ENCODE peak calls at places on chromosomes 1 and 21, in nine cellular contexts. F is foreskin keratinocyte, N is D721Med, G is right lobe of liver, K is astrocyte, M is heart left ventricle, H is CD14-positive monocyte, I is tibial artery, D is mesothelial cell of epicardium. V is an unnamed sample.

GRCh38 chr1:36480161-36480560 is 2.6 kb downstream of the CSF3R start:
- DNase-seq in I (no peak), F (no peak), M (no peak), D (no peak), G (peak), H (no peak), N (no peak), K (no peak), V (no peak)

GRCh38 chr1:7060826-7061225 is 275.6 kb downstream of the CAMTA1 start:
- DNase-seq in F (no peak), G (no peak), K (no peak), M (no peak), I (no peak), H (no peak), D (no peak), N (no peak), V (no peak)

GRCh38 chr1:15153842-15154479 is 414 bp downstream of the TMEM51 start:
- DNase-seq in N (no peak), I (no peak), D (peak), M (peak), F (peak), G (peak), K (no peak), H (no peak), V (no peak)

GRCh38 chr1:241240084-241240483 is 116.9 kb downstream of the RGS7 start:
- DNase-seq in K (no peak), N (no peak), H (no peak), I (no peak), G (no peak), D (no peak), F (no peak), M (no peak), V (no peak)

GRCh38 chr1:31199301-31199790 is 40.3 kb downstream of the NKAIN1 start:
- DNase-seq in K (no peak), G (no peak), N (no peak), I (no peak), H (no peak), F (no peak), M (no peak), D (no peak), V (no peak)

GRCh38 chr21:28337319-28337718 is 655.4 kb downstream of the LTN1 start:
- DNase-seq in N (no peak), D (no peak), G (no peak), H (no peak), F (peak), K (peak), I (no peak), M (no peak), V (no peak)

GRCh38 chr1:4018721-4019521 is 118.8 kb upstream of the C1orf174 start:
- DNase-seq in K (no peak), D (no peak), H (no peak), F (no peak), N (no peak), G (no peak), M (no peak), I (no peak), V (no peak)

GRCh38 chr1:66043186-66043585 is 250.5 kb downstream of the PDE4B start:
- DNase-seq in I (no peak), F (no peak), K (no peak), H (no peak), G (no peak), M (no peak), N (no peak), D (no peak), V (no peak)

GRCh38 chr1:173329747-173330146 is 122.6 kb upstream of the TNFSF4 start:
- DNase-seq in G (no peak), D (no peak), K (peak), I (no peak), H (no peak), F (no peak), M (no peak), N (no peak), V (no peak)

GRCh38 chr1:246632584-246633168 is 66.4 kb downstream of the CNST start:
- DNase-seq in D (no peak), K (peak), N (no peak), H (no peak), F (peak), M (no peak), G (no peak), I (no peak), V (no peak)

GRCh38 chr1:178275083-178275482 is 181.2 kb downstream of the RASAL2 start:
- DNase-seq in M (no peak), D (no peak), K (no peak), N (no peak), I (no peak), F (no peak), G (no peak), H (no peak), V (no peak)

GRCh38 chr21:17921579-17922530 is 102.7 kb upstream of the C21orf91 start:
- DNase-seq in F (peak), N (no peak), D (no peak), G (no peak), H (no peak), K (peak), I (peak), M (no peak), V (no peak)

GRCh38 chr1:27617420-27617819 is 13.5 kb upstream of the AHDC1 start:
- DNase-seq in G (no peak), H (no peak), M (peak), D (no peak), I (no peak), N (no peak), F (no peak), K (no peak), V (no peak)

GRCh38 chr1:14787604-14788003 is 189.1 kb downstream of the KAZN start:
- DNase-seq in F (peak), G (no peak), K (no peak), N (no peak), D (no peak), I (no peak), M (no peak), H (no peak), V (no peak)

GRCh38 chr1:24535021-24535424 is 20.9 kb upstream of the NCMAP start:
- DNase-seq in K (no peak), I (no peak), F (no peak), H (no peak), G (no peak), M (no peak), D (no peak), N (no peak), V (no peak)

GRCh38 chr1:111323231-111323630 is 32.6 kb downstream of the CHIA start:
- DNase-seq in K (no peak), I (no peak), F (peak), M (no peak), G (no peak), D (no peak), H (no peak), N (no peak), V (no peak)

GRCh38 chr1:204128464-204128963 is 23.3 kb downstream of the ETNK2 start:
- DNase-seq in M (peak), H (no peak), K (no peak), I (no peak), F (no peak), N (no peak), D (no peak), G (no peak), V (no peak)

GRCh38 chr21:15063821-15064575 is 802 bp downstream of the NRIP1 start:
- DNase-seq in F (no peak), D (peak), N (no peak), H (peak), I (peak), M (peak), K (peak), G (peak), V (no peak)

GRCh38 chr1:207494171-207494570 is 1.8 kb upstream of the CR1 start:
- DNase-seq in H (no peak), D (no peak), K (no peak), N (no peak), G (no peak), I (no peak), F (no peak), M (no peak), V (no peak)

GRCh38 chr1:107682467-107682866 is 282.5 kb downstream of the VAV3 start:
- DNase-seq in F (peak), G (no peak), M (no peak), K (no peak), H (no peak), N (no peak), D (no peak), I (no peak), V (no peak)

GRCh38 chr1:205706601-205707502 is 26.5 kb upstream of the SLC45A3 start:
- DNase-seq in G (no peak), K (no peak), D (no peak), H (no peak), I (no peak), M (no peak), F (no peak), N (peak), V (no peak)

GRCh38 chr1:10788592-10789006 is 7.8 kb downstream of the CASZ1 start:
- DNase-seq in N (no peak), I (no peak), M (peak), K (no peak), H (no peak), G (peak), D (no peak), F (no peak), V (no peak)
- TF ChIP-seq CTCF in N (no peak), I (peak), M (peak), K (no peak), H (no peak), G (peak), D (no peak), F (no peak), V (no peak)

DNA sequence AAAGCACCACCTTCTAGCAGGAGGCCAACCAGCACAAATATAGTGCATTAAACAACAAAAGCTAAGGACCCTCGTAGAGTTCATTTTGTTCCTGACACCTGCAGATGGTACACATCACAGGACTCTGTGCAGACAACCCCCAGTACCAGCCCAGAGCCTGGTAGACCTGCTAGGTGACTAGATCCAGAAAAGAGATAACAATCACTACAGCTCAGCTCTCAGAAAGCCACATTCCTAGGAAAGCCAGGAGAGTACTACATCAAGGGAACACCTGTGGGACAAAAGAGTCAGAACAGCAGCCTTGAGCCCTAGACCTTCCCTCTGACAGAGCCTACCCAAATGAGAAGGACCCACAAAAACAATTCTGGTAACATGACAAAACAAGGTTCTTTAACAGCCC is 344.7 kb upstream of the PTBP2 start:
- DNase-seq in D (no peak), N (no peak), M (no peak), H (no peak), I (no peak), G (no peak), K (no peak), F (no peak), V (no peak)
- TF ChIP-seq CTCF in D (no peak), N (no peak), M (no peak), H (no peak), I (no peak), G (no peak), K (no peak), F (no peak), V (no peak)

GRCh38 chr1:115089443-115090340 is at the start of gene TSPAN2:
- DNase-seq in H (peak), K (peak), F (no peak), G (no peak), D (peak), N (peak), I (peak), M (peak), V (no peak)
- TF ChIP-seq CTCF in H (peak), K (no peak), F (peak), G (no peak), D (no peak), N (no peak), I (peak), M (peak), V (no peak)

GRCh38 chr1:202278751-202279150 is 63.0 kb downstream of the UBE2T start:
- DNase-seq in F (no peak), M (no peak), N (no peak), K (no peak), I (no peak), H (peak), D (no peak), G (no peak), V (no peak)
- TF ChIP-seq CTCF in F (no peak), M (no peak), N (no peak), K (no peak), I (no peak), H (no peak), D (no peak), G (no peak), V (no peak)

DNA sequence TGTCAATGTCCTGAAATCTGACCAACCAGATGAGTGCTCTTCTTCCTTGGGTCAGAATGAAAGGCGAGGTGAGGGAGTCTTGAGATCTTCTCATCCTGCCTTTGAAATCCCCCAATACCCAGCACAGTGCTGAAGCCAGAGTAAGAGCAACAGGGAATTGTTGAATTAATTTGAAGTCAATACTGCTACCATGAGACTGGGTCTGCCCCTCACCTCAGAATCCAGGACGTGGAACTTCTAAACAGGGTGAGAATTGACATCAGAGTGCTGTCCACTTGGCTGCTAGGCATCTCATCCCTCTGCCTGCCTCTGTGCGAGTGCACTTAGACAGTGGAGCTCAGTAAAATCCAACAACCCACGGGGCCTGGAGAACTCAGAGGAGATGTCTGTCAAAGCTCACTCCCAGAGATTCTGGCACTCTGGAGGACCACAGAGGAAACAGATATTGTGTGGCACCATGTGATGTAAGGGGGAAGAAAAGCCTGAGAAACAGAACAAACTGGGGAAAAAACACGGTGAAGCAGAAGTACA is 99.2 kb downstream of the IER5 start:
- DNase-seq in D (no peak), F (no peak), N (no peak), I (no peak), G (no peak), H (no peak), K (no peak), M (no peak), V (no peak)
- TF ChIP-seq CTCF in D (no peak), F (no peak), N (no peak), I (no peak), G (no peak), H (no peak), K (no peak), M (no peak), V (no peak)

DNA sequence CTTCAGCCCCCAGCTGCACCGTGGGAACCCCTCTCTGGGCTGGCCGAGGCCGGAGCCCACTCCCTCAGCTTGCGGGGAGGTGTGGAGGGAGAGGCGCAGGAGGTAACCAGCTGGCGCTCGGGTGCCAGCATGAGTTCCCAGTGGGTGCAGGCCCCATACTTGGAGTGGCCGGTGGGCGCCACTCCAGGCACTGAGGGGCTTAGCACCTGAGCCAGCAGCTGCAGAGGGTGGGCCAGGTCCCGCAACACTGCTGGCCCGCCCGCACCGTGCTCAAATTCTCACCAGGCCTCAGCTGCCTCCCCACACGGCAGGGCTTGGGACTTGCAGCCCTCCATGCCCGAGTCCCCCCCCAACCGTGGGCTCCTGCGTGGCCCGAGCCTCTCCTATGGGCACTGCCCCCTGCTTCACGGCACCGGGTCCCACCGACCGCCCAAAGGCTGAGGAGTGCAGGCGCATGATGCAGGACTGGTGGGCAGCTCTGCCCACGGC is 47.2 kb downstream of the LRRC53 start:
- DNase-seq in G (peak), H (no peak), N (no peak), F (no peak), D (no peak), I (no peak), M (peak), K (no peak), V (no peak)
- TF ChIP-seq CTCF in G (no peak), H (no peak), N (no peak), F (no peak), D (no peak), I (no peak), M (no peak), K (no peak), V (no peak)

GRCh38 chr1:33110477-33110876 is 29.5 kb downstream of the AZIN2 start:
- DNase-seq in M (no peak), H (no peak), I (no peak), D (no peak), K (no peak), F (no peak), N (no peak), G (no peak), V (no peak)

GRCh38 chr1:33117440-33118085 is 36.6 kb downstream of the AZIN2 start:
- DNase-seq in F (no peak), H (no peak), M (no peak), I (no peak), D (no peak), K (no peak), N (no peak), G (no peak), V (no peak)

GRCh38 chr1:33111965-33112364 is 31.0 kb downstream of the AZIN2 start:
- DNase-seq in I (no peak), N (no peak), D (no peak), G (no peak), K (no peak), F (no peak), H (no peak), M (no peak), V (no peak)
- TF ChIP-seq CTCF in I (peak), N (peak), D (no peak), G (no peak), K (peak), F (peak), H (no peak), M (no peak), V (no peak)

DNA sequence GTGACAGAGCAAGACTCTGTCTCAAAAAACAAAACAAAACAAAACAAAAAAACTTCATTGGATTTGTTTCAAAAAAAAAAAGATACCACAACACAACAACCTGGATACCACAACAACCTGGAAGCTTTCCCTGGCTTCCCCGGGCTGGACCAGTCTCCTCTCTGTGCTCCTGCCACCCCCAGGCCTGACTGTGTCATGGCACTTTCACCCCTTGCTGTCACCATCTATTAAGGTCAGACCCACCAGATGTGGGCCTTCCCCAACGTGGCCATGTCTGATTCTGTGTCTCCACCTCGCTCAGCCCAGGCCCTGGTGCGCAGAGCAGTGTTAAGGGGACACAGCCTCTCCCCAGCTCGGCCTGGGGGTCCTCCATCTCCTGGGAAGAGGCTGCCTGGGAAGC is 28.3 kb upstream of the ACOT11 start:
- DNase-seq in K (no peak), F (no peak), H (no peak), M (no peak), N (no peak), D (no peak), I (no peak), G (no peak), V (no peak)
- TF ChIP-seq CTCF in K (no peak), F (peak), H (no peak), M (no peak), N (no peak), D (no peak), I (no peak), G (no peak), V (no peak)

DNA sequence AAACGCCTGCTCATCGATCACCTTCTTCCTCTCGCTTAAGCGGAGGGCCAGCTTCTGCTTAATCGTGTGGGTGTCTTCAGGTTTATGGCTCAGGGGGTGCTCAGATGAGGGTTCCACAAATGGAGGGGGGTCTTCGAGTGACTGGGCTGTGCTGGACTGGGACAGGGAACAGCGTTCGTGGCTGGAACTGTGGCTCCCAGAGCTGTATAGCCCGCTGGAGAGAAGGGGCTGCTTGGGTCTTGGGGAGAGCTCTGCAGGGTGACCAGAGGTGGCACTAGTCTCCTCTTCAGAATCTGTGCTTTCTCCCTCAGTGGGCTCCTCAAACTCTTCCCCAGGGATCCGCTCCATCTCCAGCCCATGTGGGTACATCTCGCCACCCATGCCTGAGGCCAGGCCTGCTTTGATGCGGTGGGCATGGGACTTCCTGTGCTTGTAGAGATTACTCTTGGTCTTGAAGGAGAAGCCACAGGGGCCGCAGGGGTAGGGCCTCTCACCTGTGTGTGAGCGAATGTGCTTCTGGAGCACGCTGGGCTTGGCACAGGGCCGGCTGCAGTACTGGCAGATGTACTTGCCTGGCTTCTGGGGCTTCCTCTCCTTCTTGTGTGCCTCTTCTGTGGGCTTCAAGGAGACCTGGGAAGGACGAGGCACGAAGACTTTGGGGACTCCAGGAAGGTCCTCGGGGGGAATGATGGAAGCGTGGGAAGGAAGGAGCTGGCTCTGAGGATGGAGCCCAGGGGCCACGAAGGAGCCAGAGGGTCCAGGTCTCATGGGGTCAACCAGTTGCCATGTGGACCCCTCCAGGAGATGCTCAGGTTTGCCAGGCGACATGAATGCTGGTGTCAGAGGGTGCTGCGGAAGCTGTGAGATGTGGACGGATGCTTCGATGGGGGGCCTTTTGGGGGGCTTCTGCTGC is 99.4 kb upstream of the EDN2 start:
- DNase-seq in D (no peak), H (no peak), G (no peak), I (no peak), K (no peak), F (no peak), M (no peak), N (no peak), V (no peak)
- TF ChIP-seq CTCF in D (no peak), H (no peak), G (no peak), I (no peak), K (no peak), F (no peak), M (no peak), N (no peak), V (no peak)

GRCh38 chr1:40833979-40834378 is 28.2 kb downstream of the CITED4 start:
- DNase-seq in H (no peak), M (no peak), I (no peak), F (no peak), K (no peak), N (no peak), G (no peak), D (no peak), V (no peak)
- TF ChIP-seq CTCF in H (no peak), M (no peak), I (no peak), F (no peak), K (no peak), N (no peak), G (no peak), D (no peak), V (no peak)

V was measured in omental fat pad.